ENCODE peak calls at places on chromosomes 6 and 20, in six cellular contexts. Y is trophoblast cell, W is IMR-90, E is neuronal stem cell, I is H9, D is H1. O is an unnamed sample.

GRCh38 chr6:2877057-2877882 is 25.8 kb downstream of the SERPINB9 start:
- DNase-seq in Y (peak), W (peak), E (no peak), I (no peak), D (no peak), O (peak)

GRCh38 chr6:33199687-33200233 is 705 bp downstream of the RXRB start:
- DNase-seq in Y (peak), W (peak), E (no peak), I (peak), D (peak), O (peak)

GRCh38 chr6:27251672-27252251 is 4.3 kb downstream of the PRSS16 start:
- DNase-seq in Y (peak), W (peak), E (peak), I (peak), D (peak), O (peak)

GRCh38 chr20:11687546-11688292 is 230.0 kb upstream of the BTBD3 start:
- DNase-seq in Y (no peak), W (no peak), E (no peak), I (no peak), D (no peak), O (no peak)

GRCh38 chr6:136793348-136793747 is 1.1 kb upstream of the MAP3K5 start:
- DNase-seq in Y (no peak), W (no peak), E (no peak), I (no peak), D (no peak), O (no peak)

GRCh38 chr6:7154341-7155139 is 46.8 kb downstream of the RREB1 start:
- DNase-seq in Y (no peak), W (no peak), E (no peak), I (no peak), D (no peak), O (no peak)

GRCh38 chr6:15384901-15385300 is 139.0 kb downstream of the JARID2 start:
- DNase-seq in Y (no peak), W (no peak), E (no peak), I (no peak), D (no peak), O (no peak)

GRCh38 chr20:19809487-19809886 is 51.4 kb downstream of the RIN2 start:
- DNase-seq in Y (no peak), W (no peak), E (no peak), I (no peak), D (no peak), O (no peak)

GRCh38 chr6:117138920-117139319 is 126.4 kb upstream of the VGLL2 start:
- DNase-seq in Y (no peak), W (no peak), E (no peak), I (no peak), D (no peak), O (no peak)

GRCh38 chr6:126040826-126041225 is 54.5 kb downstream of the TRMT11 start:
- DNase-seq in Y (no peak), W (peak), E (no peak), I (no peak), D (no peak), O (peak)

GRCh38 chr6:116682334-116682712 is 1.3 kb downstream of the KPNA5 start:
- DNase-seq in Y (no peak), W (peak), E (no peak), I (no peak), D (no peak), O (peak)

GRCh38 chr20:7333846-7334245 is 566.4 kb downstream of the BMP2 start:
- DNase-seq in Y (no peak), W (no peak), E (no peak), I (no peak), D (no peak), O (no peak)

GRCh38 chr20:59071224-59071623 is 28.6 kb upstream of the PRELID3B start:
- DNase-seq in Y (no peak), W (no peak), E (no peak), I (no peak), D (no peak), O (no peak)

GRCh38 chr20:34710861-34711574 is 6.9 kb downstream of the TP53INP2 start:
- DNase-seq in Y (no peak), W (no peak), E (no peak), I (no peak), D (no peak), O (no peak)

GRCh38 chr6:109025639-109026038 is 69.0 kb downstream of the SESN1 start:
- DNase-seq in Y (no peak), W (no peak), E (no peak), I (no peak), D (no peak), O (no peak)
- H3K14ac ChIP-seq in Y (no peak), W (no peak), E (no peak), I (no peak), D (no peak), O (no peak)

GRCh38 chr6:119142637-119143036 is 64.2 kb upstream of the FAM184A start:
- DNase-seq in Y (no peak), W (no peak), E (no peak), I (no peak), D (no peak), O (no peak)

GRCh38 chr6:119148102-119148824 is 69.8 kb upstream of the FAM184A start:
- DNase-seq in Y (peak), W (peak), E (peak), I (peak), D (no peak), O (peak)

GRCh38 chr6:119147101-119148053 is 68.9 kb upstream of the FAM184A start:
- DNase-seq in Y (peak), W (peak), E (no peak), I (no peak), D (no peak), O (peak)

GRCh38 chr6:119142051-119142450 is 63.6 kb upstream of the FAM184A start:
- DNase-seq in Y (no peak), W (no peak), E (no peak), I (no peak), D (no peak), O (no peak)

DNA sequence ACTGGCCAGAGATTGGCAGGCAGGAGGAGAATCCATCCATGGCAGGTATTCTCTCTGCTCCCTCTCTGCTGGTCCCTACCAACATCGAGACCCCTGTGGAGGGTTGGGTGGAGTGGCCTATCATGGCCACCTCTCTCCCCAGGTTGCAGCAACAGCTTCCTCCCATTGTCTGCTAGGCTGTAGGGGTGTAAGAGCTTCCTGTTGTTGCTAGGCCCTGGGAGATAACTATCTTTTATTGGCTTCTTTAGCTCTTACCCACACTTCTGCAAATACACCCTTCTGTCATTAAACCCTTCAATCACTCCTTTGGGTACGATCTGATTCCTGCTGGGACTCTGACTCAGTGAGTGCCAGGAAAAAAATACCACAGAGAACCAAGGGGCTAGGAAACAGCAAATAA is 66.6 kb upstream of the FAM184A start:
- DNase-seq in Y (no peak), W (no peak), E (no peak), I (no peak), D (no peak), O (no peak)
- H2AK5ac ChIP-seq in Y (no peak), W (no peak), E (no peak), I (no peak), D (no peak), O (no peak)

DNA sequence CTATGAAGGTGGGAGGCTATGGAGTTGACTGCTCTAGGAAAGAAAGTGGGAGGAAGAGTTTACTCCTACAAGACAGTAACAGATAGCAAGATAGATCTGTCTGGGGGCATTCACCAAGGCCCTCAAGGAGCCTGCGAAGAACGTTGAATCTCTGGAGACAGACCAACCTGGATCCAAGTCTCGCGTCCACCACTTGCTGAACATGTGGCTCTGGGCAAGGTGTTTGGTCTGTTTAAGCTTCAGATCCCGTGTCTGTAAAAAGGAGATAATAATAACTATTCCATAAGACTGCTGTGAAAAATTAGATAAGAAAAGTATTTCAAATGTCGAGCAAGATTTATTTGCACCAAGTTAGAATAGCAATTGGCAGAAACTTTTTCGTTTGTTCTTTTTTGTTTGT is 8.1 kb upstream of the EEF1A1 start:
- DNase-seq in Y (no peak), W (no peak), E (no peak), I (no peak), D (no peak), O (no peak)
- H3K14ac ChIP-seq in Y (no peak), W (no peak), E (no peak), I (no peak), D (no peak), O (no peak)

DNA sequence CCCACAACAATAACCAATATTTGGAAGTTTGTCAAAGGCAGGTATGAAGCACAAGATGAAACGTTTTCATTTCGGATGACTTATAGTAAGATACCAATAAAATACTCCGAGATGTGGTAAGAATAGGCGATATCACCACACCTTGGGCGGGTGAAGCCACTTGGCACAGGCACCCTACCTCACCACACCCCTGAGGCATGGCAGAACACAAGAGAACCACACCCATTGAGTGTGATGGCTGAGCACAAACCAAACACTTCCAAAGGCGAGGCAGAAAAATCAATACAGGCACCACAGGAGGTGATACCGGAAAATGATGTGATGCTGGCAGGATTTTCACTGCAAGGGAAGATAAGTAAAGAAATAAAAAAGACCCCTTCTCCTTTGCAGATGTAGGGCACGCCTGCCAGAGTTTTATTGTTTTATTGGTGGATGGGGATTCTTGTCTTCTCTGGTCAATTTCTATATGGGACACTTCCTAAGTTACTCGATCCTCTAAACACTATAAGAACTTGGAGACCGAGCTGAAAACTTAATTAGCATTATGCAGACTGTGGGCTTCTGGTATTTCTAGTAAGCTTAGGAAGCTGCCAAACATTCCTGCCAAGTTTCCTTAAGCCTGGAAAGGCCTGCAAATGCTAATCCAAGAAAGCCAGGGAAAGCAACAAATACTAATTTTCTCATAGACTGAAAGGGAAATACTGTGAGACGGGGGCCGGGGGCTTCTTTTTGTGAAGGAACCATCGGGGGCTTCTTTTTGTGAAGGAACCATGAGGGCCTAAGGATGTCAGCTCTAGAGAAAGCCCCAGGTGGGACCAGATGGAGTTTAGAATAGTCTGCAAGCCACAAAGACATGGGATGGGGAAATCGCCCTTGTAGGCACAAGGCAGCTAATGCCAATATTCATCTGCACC is 332.7 kb upstream of the PRDM1 start:
- DNase-seq in Y (no peak), W (peak), E (no peak), I (no peak), D (no peak), O (peak)
- H2AK5ac ChIP-seq in Y (no peak), W (peak), E (no peak), I (no peak), D (no peak), O (no peak)

DNA sequence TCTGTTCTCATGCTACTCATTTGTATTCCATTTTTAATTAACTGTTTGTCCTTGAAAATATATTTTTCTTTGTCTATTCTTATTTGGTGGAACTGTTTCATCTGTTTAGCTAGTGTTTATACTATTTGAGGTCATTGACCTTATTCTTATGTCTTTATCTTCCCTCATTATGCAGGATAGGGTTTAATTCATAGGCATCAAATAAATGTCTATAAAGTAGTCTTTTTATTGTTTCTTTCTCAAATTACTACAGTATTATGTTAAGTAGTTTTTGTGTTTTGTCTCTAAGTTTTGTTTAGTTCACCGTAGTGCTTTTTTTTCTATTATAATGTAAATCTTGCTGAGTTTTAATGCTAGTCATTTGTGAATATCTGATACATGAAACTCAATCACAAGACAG is 19.0 kb downstream of the TIAM2 start:
- DNase-seq in Y (no peak), W (no peak), E (no peak), I (no peak), D (no peak), O (no peak)
- H3K14ac ChIP-seq in Y (no peak), W (no peak), E (no peak), I (no peak), D (no peak), O (no peak)

GRCh38 chr6:55875420-55875819 is at the start of gene BMP5:
- DNase-seq in Y (no peak), W (no peak), E (peak), I (no peak), D (no peak), O (peak)

GRCh38 chr6:55869731-55870130 is 5.7 kb downstream of the BMP5 start:
- DNase-seq in Y (no peak), W (no peak), E (no peak), I (no peak), D (no peak), O (no peak)

GRCh38 chr6:55868910-55869479 is 6.4 kb downstream of the BMP5 start:
- DNase-seq in Y (no peak), W (peak), E (no peak), I (no peak), D (no peak), O (peak)

DNA sequence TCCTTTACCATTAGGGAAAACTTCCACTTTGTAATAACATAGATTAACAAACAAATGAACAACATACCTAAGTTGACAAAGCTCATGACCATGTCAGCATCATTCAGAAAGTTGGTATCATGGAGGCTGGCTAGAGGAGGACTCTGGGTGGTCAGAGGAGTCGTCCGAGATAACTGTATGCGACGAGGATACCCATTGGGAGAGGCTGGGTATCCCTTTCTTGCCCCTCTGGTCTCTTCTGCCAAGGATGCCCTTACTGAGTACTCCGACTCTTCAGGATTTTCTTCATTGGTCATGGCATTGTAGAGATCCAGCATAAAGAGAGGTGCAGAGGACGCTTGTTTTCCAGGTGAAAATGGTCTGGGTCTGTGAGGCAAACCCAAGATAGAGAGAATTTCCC is 1.1 kb downstream of the BMP5 start:
- DNase-seq in Y (no peak), W (no peak), E (no peak), I (no peak), D (no peak), O (no peak)
- H2AK5ac ChIP-seq in Y (no peak), W (no peak), E (no peak), I (no peak), D (no peak), O (no peak)

GRCh38 chr6:75543311-75543710 is 49.7 kb upstream of the FILIP1 start:
- DNase-seq in Y (no peak), W (no peak), E (no peak), I (no peak), D (no peak), O (no peak)
- H3K14ac ChIP-seq in Y (no peak), W (no peak), E (no peak), I (no peak), D (no peak), O (no peak)

O was measured in mesenchymal stem cell.